ENCODE peak calls at places on chromosomes 3 and 15, in ten cellular contexts. K is mesenchymal stem cell, I is spleen, N is transverse colon, D is endodermal cell, G is prostate gland, V is tibial nerve, P is RWPE2, F is ovary, X is cardiac muscle cell. R is an unnamed sample.

GRCh38 chr3:152346058-152346457 is 77.3 kb downstream of the MBNL1 start:
- DNase-seq in N (no peak), K (no peak), I (no peak), P (no peak), X (no peak), G (no peak), V (no peak), F (no peak), D (no peak), R (no peak)

GRCh38 chr15:31457161-31457560 is 130.5 kb downstream of the KLF13 start:
- DNase-seq in D (peak; percentile 17), X (no peak), K (no peak), N (no peak), G (no peak), P (peak; percentile 65), I (peak; percentile 33), V (no peak), F (no peak), R (no peak)

GRCh38 chr3:77459926-77460325 is 420.0 kb downstream of the ROBO2 start:
- DNase-seq in K (no peak), I (no peak), X (no peak), D (no peak), P (no peak), F (no peak), N (no peak), G (no peak), V (no peak), R (no peak)

GRCh38 chr15:23532019-23532418 is 33.5 kb upstream of the MKRN3 start:
- DNase-seq in D (no peak), G (no peak), K (no peak), F (no peak), V (no peak), P (no peak), X (peak; percentile 2), N (no peak), I (no peak), R (no peak)

GRCh38 chr15:90013503-90013937 is 12.4 kb downstream of the ZNF710 start:
- DNase-seq in D (no peak), X (no peak), F (no peak), P (peak; percentile 9), I (no peak), N (peak; percentile 7), G (no peak), K (no peak), V (no peak), R (no peak)

GRCh38 chr15:31379042-31379441 is 52.4 kb downstream of the KLF13 start:
- DNase-seq in P (no peak), I (no peak), G (no peak), X (no peak), K (no peak), D (no peak), N (no peak), V (no peak), F (no peak), R (no peak)

GRCh38 chr3:125231895-125232294 is 19.3 kb upstream of the SLC12A8 start:
- DNase-seq in F (no peak), V (no peak), G (no peak), X (peak; percentile 82), I (no peak), K (peak; percentile 75), D (no peak), P (no peak), N (no peak), R (no peak)

GRCh38 chr15:59657635-59658125 is 365 bp upstream of the GTF2A2 start:
- DNase-seq in G (no peak), N (peak; percentile 12), X (no peak), P (no peak), V (no peak), D (no peak), I (peak; percentile 88), F (peak; percentile 42), K (no peak), R (no peak)

GRCh38 chr3:27521179-27521871 is 37.1 kb upstream of the SLC4A7 start:
- DNase-seq in I (no peak), F (no peak), D (no peak), N (no peak), V (peak; percentile 61), K (peak; percentile 91), X (peak; percentile 92), G (no peak), P (no peak), R (peak; percentile 36)

GRCh38 chr3:127817331-127817821 is 4.9 kb downstream of the MGLL start:
- DNase-seq in X (peak; percentile 28), P (no peak), I (no peak), F (no peak), K (peak; percentile 62), G (no peak), D (peak; percentile 35), N (peak; percentile 67), V (peak; percentile 19), R (peak; percentile 56)

GRCh38 chr15:69576035-69576526 is 123.5 kb downstream of the RPLP1 start:
- DNase-seq in V (peak; percentile 63), I (peak; percentile 91), D (peak; percentile 80), F (no peak), K (peak; percentile 32), P (no peak), N (peak; percentile 76), X (peak; percentile 38), G (peak; percentile 53), R (peak; percentile 77)

GRCh38 chr15:42786978-42787377 is 50.0 kb upstream of the CDAN1 start:
- DNase-seq in G (peak; percentile 55), X (no peak), F (no peak), P (no peak), D (no peak), N (no peak), V (no peak), K (no peak), I (no peak), R (no peak)

GRCh38 chr3:55647086-55647485 is 160.0 kb upstream of the WNT5A start:
- DNase-seq in G (no peak), X (no peak), F (no peak), I (no peak), D (no peak), K (no peak), P (no peak), N (no peak), V (no peak), R (no peak)

GRCh38 chr3:187319699-187320302 is 28.3 kb upstream of the MASP1 start:
- DNase-seq in G (peak; percentile 57), F (peak; percentile 51), X (peak; percentile 81), P (no peak), V (peak; percentile 90), I (peak; percentile 75), D (peak; percentile 95), N (peak; percentile 76), K (peak; percentile 69), R (peak; percentile 75)

GRCh38 chr15:91525746-91526145 is 327.8 kb upstream of the SLCO3A1 start:
- DNase-seq in X (no peak), I (no peak), V (no peak), D (no peak), P (no peak), N (no peak), G (no peak), K (no peak), F (no peak), R (no peak)

GRCh38 chr15:91520848-91521247 is 332.7 kb upstream of the SLCO3A1 start:
- DNase-seq in X (no peak), P (no peak), I (no peak), K (no peak), V (no peak), G (no peak), N (no peak), F (no peak), D (no peak), R (no peak)

GRCh38 chr15:91522609-91523332 is 330.7 kb upstream of the SLCO3A1 start:
- DNase-seq in G (no peak), N (no peak), K (no peak), X (peak; percentile 43), I (no peak), D (peak; percentile 43), V (no peak), F (no peak), P (no peak), R (no peak)

GRCh38 chr15:91521996-91522395 is 331.5 kb upstream of the SLCO3A1 start:
- DNase-seq in P (no peak), I (no peak), D (no peak), G (no peak), N (no peak), K (no peak), V (no peak), X (peak; percentile 24), F (no peak), R (no peak)

DNA sequence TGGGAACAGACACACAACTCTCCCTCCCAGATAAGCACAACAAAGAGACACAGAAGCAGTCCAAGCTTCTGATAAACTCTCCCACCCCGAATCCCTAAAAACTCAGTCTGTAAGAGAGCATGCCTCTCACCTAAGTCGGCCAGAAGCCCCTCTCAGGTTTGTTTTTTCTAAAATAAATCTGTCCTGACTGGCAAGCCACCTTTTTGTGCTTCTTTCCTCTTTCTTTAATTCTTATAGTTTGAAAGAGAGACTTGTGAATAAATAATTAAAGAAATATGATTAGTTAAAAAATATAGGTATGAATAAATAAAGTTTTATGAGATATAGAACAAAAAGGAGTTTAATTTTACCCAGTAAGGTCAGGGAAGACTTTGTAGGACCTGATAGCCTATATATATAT is 329.0 kb upstream of the SLCO3A1 start:
- DNase-seq in G (no peak), F (no peak), I (no peak), P (no peak), X (no peak), D (no peak), N (no peak), V (no peak), K (no peak), R (no peak)
- H3K4me3 ChIP-seq in G (no peak overlapping the region), F (no peak overlapping the region), I (no peak overlapping the region), P (no peak overlapping the region), X (no peak overlapping the region), D (no peak overlapping the region), N (no peak overlapping the region), V (no peak overlapping the region), K (no peak overlapping the region), R (no peak overlapping the region)

GRCh38 chr3:12842469-12842868 is 1.1 kb upstream of the RPL32 start:
- DNase-seq in P (no peak), N (no peak), I (no peak), G (no peak), V (no peak), F (no peak), X (no peak), K (no peak), D (no peak), R (no peak)
- H3K4me1 ChIP-seq in P (peaks cover 21% of the 10 kb centered on the region), N (peaks cover 5% of the 10 kb centered on the region), I (peaks cover 40% of the 10 kb centered on the region), G (peaks cover 14% of the 10 kb centered on the region), V (no peaks in the 10 kb centered on the region), F (peaks cover 3% of the 10 kb centered on the region), X (peaks cover 14% of the 10 kb centered on the region), K (peaks cover 21% of the 10 kb centered on the region), D (peaks cover 10% of the 10 kb centered on the region), R (peaks cover 9% of the 10 kb centered on the region)

DNA sequence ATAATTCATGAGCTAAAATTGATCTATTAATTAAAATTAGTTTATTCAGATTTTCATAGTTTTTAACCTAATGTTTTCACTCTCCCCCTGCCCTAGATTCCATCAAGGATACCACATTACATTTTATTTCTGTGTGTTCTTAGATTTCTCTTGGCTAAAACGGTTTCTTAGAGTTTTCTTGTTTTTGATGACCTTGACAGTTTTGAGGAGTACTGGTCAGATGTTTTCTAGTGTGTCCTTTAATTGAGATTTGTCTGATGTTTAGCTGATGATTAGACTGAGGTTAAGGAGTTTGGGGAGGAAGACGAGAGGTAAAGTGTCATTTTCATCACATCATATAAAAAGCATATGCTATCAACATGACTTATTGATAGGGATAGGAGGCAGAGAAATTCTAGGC is 475.9 kb downstream of the SQOR start:
- DNase-seq in P (no peak), N (no peak), K (no peak), G (no peak), D (no peak), X (no peak), I (no peak), V (no peak), F (no peak), R (no peak)
- H3K4me3 ChIP-seq in P (no peak overlapping the region), N (no peak overlapping the region), K (no peak overlapping the region), G (no peak overlapping the region), D (no peak overlapping the region), X (no peak overlapping the region), I (no peak overlapping the region), V (no peak overlapping the region), F (no peak overlapping the region), R (no peak overlapping the region)

GRCh38 chr15:78243491-78243941 is 9.2 kb upstream of the ACSBG1 start:
- DNase-seq in V (no peak), X (peak; percentile 78), D (peak; percentile 90), I (no peak), P (peak; percentile 77), K (no peak), N (peak; percentile 33), F (peak; percentile 43), G (peak; percentile 28), R (peak; percentile 61)
- H3K4me1 ChIP-seq in V (no peaks in the 10 kb centered on the region), X (no peaks in the 10 kb centered on the region), D (peaks cover 2% of the 10 kb centered on the region), I (no peaks in the 10 kb centered on the region), P (peaks cover 9% of the 10 kb centered on the region), K (peaks cover 16% of the 10 kb centered on the region), N (no peaks in the 10 kb centered on the region), F (no peaks in the 10 kb centered on the region), G (no peaks in the 10 kb centered on the region), R (no peaks in the 10 kb centered on the region)